ENCODE peak calls at places on chromosome 10, in six cellular contexts. P, U, Y, X, M and B are unnamed samples.
A peak's percentile ranks its signal among the peaks of the same experiment; 100 is the strongest.

GRCh38 chr10:78290131-78290750 is 256.6 kb downstream of the RPS24 start:
- DNase-seq in P (no peak), U (no peak), Y (no peak), X (peak; percentile 61), M (no peak), B (no peak)

GRCh38 chr10:62182595-62182994 is 86.0 kb downstream of the RTKN2 start:
- DNase-seq in P (no peak), U (no peak), Y (no peak), X (no peak), M (no peak), B (no peak)

GRCh38 chr10:43377393-43377883 is 6.0 kb downstream of the FXYD4 start:
- DNase-seq in P (no peak), U (no peak), Y (no peak), X (peak; percentile 89), M (no peak), B (peak; percentile 54)

GRCh38 chr10:124703778-124704427 is 40.3 kb downstream of the FAM53B start:
- DNase-seq in P (no peak), U (peak; percentile 54), Y (no peak), X (no peak), M (peak; percentile 94), B (peak; percentile 60)

GRCh38 chr10:7819126-7819470 is 793 bp downstream of the TAF3 start:
- DNase-seq in P (peak; percentile 48), U (peak; percentile 25), Y (peak; percentile 38), X (peak; percentile 67), M (peak; percentile 44), B (no peak)

GRCh38 chr10:111323567-111323966 is 246.7 kb downstream of the ADRA2A start:
- DNase-seq in P (peak; percentile 28), U (no peak), Y (no peak), X (peak; percentile 41), M (no peak), B (no peak)

GRCh38 chr10:9547921-9548904 is 1469.5 kb upstream of the CELF2 start:
- DNase-seq in P (no peak), U (no peak), Y (no peak), X (no peak), M (no peak), B (no peak)

GRCh38 chr10:124648738-124649137 is 95.4 kb downstream of the FAM53B start:
- DNase-seq in P (peak; percentile 34), U (peak; percentile 59), Y (no peak), X (no peak), M (peak; percentile 91), B (no peak)

GRCh38 chr10:72261323-72262018 is 12.3 kb upstream of the DDIT4 start:
- DNase-seq in P (no peak), U (no peak), Y (no peak), X (no peak), M (no peak), B (no peak)

GRCh38 chr10:99827906-99828305 is 45.5 kb downstream of the ABCC2 start:
- DNase-seq in P (no peak), U (no peak), Y (no peak), X (no peak), M (no peak), B (no peak)

GRCh38 chr10:63666836-63667383 is 145.7 kb downstream of the REEP3 start:
- DNase-seq in P (no peak), U (no peak), Y (no peak), X (no peak), M (peak; percentile 48), B (no peak)

GRCh38 chr10:94632954-94633353 is 50.6 kb upstream of the CYP2C18 start:
- DNase-seq in P (no peak), U (no peak), Y (no peak), X (no peak), M (no peak), B (no peak)

GRCh38 chr10:131658476-131659110 is 242.2 kb upstream of the PPP2R2D start:
- DNase-seq in P (no peak), U (no peak), Y (no peak), X (no peak), M (no peak), B (no peak)

GRCh38 chr10:74875966-74876365 is 49.6 kb downstream of the KAT6B start:
- DNase-seq in P (no peak), U (no peak), Y (peak; percentile 12), X (no peak), M (no peak), B (no peak)

GRCh38 chr10:30842185-30842584 is 189.5 kb downstream of the ZNF438 start:
- DNase-seq in P (no peak), U (no peak), Y (no peak), X (no peak), M (no peak), B (no peak)
- TF ChIP-seq CTCF in P (peak; percentile 13), U (no peak), Y (no peak), X (peak; percentile 18), M (no peak), B (no peak)

GRCh38 chr10:90504172-90504571 is 353.7 kb downstream of the HTR7 start:
- DNase-seq in P (no peak), U (no peak), Y (no peak), X (peak; percentile 47), M (no peak), B (no peak)
- H3K4me3 ChIP-seq in P (no peak overlapping the region), U (no peak overlapping the region), Y (no peak overlapping the region), X (no peak overlapping the region), M (no peak overlapping the region), B (no peak overlapping the region)

DNA sequence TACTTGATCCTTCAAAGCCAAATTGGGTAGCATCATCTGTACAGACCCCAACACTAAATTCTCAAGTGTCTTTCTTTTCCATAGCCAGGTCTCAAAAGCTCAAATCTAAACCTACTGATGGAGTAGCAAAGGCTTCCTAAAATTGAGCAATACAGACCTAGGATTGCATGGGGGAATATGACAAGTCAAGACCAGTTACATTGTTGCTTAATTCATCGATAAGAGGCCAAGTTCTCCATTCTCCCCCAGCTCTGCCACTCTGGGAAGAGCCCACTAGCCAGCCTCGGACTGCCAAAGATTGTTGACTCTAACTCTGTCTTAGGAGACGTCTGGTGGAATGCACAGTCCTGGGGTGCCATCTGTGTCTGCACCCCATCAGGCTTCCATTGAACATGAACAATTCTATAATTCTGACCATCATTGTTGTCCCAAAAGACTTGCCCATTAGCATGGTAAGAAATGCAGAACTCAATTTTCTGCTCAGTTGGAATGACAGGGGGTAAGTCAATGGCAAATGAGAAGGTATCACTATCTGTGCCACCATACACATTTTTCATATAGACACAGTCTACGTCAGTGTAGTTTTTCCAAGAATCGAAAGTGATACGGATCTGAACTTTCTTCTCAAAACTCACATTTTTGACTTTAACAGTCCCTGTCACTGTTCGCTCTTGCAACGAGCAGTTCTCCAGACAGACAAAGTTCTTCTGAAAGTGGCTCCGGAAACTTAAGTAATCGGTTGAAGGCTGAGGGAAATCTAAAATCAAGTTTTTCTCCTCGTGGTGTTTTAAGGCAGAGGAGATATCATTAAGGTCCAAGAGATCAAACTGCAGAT is 2.9 kb downstream of the PPP1R3C start:
- DNase-seq in P (no peak), U (no peak), Y (no peak), X (no peak), M (no peak), B (no peak)
- H3K27ac ChIP-seq in P (no peak overlapping the region), U (no peak overlapping the region), Y (no peak overlapping the region), X (no peak overlapping the region), M (no peak overlapping the region), B (peak overlapping the region; percentile 88)

GRCh38 chr10:60456053-60456452 is 66.4 kb upstream of the ANK3 start:
- DNase-seq in P (no peak), U (no peak), Y (no peak), X (peak; percentile 77), M (no peak), B (no peak)
- TF ChIP-seq CTCF in P (peak; percentile 15), U (no peak), Y (no peak), X (peak; percentile 71), M (no peak), B (no peak)

GRCh38 chr10:69803809-69804208 is 2.1 kb downstream of the COL13A1 start:
- DNase-seq in P (no peak), U (no peak), Y (no peak), X (no peak), M (no peak), B (no peak)
- H3K4me3 ChIP-seq in P (no peak overlapping the region), U (no peak overlapping the region), Y (no peak overlapping the region), X (peak overlapping the region; percentile 84), M (no peak overlapping the region), B (peak overlapping the region; percentile 61)

DNA sequence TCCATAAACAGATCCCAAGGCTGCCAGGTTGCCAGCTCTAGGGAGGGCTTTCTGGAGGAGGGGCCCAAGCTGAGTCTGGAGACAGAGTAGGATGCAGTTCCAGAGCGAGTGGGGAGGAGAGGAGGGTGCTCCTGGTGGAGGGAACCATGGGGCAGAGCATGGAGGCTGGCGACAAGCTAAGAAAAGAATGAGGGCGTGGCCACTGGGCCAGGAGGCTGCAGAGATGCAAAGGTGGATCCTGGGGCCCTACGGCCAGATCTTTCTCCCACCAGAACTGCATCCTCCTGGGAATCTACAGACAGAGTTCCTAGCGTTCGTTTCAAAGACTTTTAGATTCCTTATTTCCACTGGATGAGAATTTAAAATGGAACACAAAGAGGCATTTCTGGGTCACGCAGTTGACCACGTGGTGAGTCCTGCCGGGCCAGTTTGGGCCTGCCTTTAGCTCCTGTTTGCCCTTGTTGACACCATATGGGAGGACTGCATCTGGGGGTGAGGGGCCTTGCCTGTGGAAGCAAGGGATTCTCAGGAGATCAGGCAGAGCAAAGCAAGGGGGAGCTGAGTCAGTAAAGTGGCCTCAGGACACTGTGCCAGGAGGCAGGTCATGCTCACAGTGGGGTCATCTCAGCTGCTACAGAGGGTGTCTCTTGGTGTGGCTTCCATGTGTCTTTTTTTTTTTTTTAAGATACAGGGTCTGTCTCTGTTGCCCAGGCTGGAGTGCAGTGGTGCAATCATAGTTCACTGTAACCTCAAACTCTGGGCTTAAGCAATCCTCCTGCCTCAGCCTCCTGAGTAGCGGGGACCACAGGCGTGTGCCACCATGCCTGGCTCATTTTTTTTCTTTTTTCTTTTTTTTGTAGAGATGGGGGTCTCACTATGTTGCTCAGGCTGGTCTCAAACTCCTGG is 137.8 kb downstream of the SH3PXD2A start:
- DNase-seq in P (no peak), U (no peak), Y (no peak), X (peak; percentile 51), M (no peak), B (no peak)
- H3K27ac ChIP-seq in P (no peak overlapping the region), U (peak overlapping the region; percentile 94), Y (no peak overlapping the region), X (no peak overlapping the region), M (no peak overlapping the region), B (no peak overlapping the region)

GRCh38 chr10:101139421-101139911 is 8.4 kb downstream of the TLX1 start:
- DNase-seq in P (no peak), U (no peak), Y (no peak), X (peak; percentile 81), M (no peak), B (no peak)
- TF ChIP-seq CTCF in P (no peak), U (no peak), Y (no peak), X (peak; percentile 41), M (no peak), B (no peak)